ENCODE peak calls at places on chromosomes 12 and 14, in four cellular contexts. C, M, D and Y are unnamed samples. For H3K36me3, the result is how much of the 10 kb centered on the place peaks cover.

GRCh38 chr12:50088577-50089335 is 3.6 kb downstream of the SMARCD1 start:
- DNase-seq in D (peak), C (peak), M (peak), Y (peak)

GRCh38 chr12:116194935-116195431 is 82.5 kb downstream of the MED13L start:
- DNase-seq in C (no peak), M (no peak), D (no peak), Y (peak)

GRCh38 chr12:132490481-132491348 is 764 bp downstream of the FBRSL1 start:
- DNase-seq in D (peak), C (no peak), M (peak), Y (no peak)

GRCh38 chr12:51307655-51308593 is 16.1 kb downstream of the BIN2 start:
- DNase-seq in M (peak), C (no peak), D (peak), Y (no peak)

GRCh38 chr12:102966200-102966941 is 8.9 kb downstream of the ASCL1 start:
- DNase-seq in M (no peak), D (no peak), C (no peak), Y (no peak)

GRCh38 chr12:109927622-109928021 is 27.5 kb downstream of the TCHP start:
- DNase-seq in C (no peak), M (peak), D (peak), Y (no peak)

GRCh38 chr12:14367097-14367661 is 1.7 kb downstream of the ATF7IP start:
- DNase-seq in C (no peak), D (peak), M (peak), Y (peak)

GRCh38 chr12:53052419-53053222 is 2.8 kb downstream of the TNS2 start:
- DNase-seq in M (peak), D (peak), C (no peak), Y (no peak)

GRCh38 chr14:81767266-81767987 is 233.8 kb upstream of the SEL1L start:
- DNase-seq in D (no peak), M (no peak), C (no peak), Y (no peak)

GRCh38 chr12:84924956-84925355 is 12.4 kb upstream of the SLC6A15 start:
- DNase-seq in M (peak), D (no peak), C (no peak), Y (no peak)

GRCh38 chr14:37194698-37195097 is 3.0 kb upstream of the MIPOL1 start:
- DNase-seq in M (no peak), D (no peak), C (no peak), Y (no peak)

GRCh38 chr14:91415794-91416743 is 1.6 kb downstream of the CCDC88C start:
- DNase-seq in M (peak), C (no peak), D (no peak), Y (peak)

GRCh38 chr14:79294506-79294905 is 916.8 kb downstream of the DIO2 start:
- DNase-seq in C (no peak), D (no peak), M (peak), Y (no peak)

GRCh38 chr14:92794547-92794941 is 439 bp downstream of the GOLGA5 start:
- DNase-seq in D (peak), C (no peak), M (peak), Y (no peak)

GRCh38 chr12:114209852-114210251 is 196.1 kb downstream of the TBX5 start:
- DNase-seq in D (no peak), M (no peak), C (no peak), Y (no peak)

GRCh38 chr14:28770574-28770973 is 4.0 kb downstream of the FOXG1 start:
- DNase-seq in D (no peak), C (no peak), M (no peak), Y (no peak)

GRCh38 chr14:32561520-32561919 is 232.4 kb downstream of the AKAP6 start:
- DNase-seq in C (no peak), M (peak), D (peak), Y (no peak)

GRCh38 chr14:75978249-75978731 is 3.5 kb downstream of the TGFB3 start:
- DNase-seq in D (no peak), C (no peak), M (no peak), Y (no peak)

GRCh38 chr12:124348659-124349380 is 53.9 kb downstream of the RFLNA start:
- DNase-seq in M (no peak), C (no peak), D (no peak), Y (no peak)
- H3K36me3 ChIP-seq in M (under half), C (under half), D (under half), Y (under half)

GRCh38 chr12:64894827-64895475 is 70.5 kb downstream of the TBC1D30 start:
- DNase-seq in D (no peak), M (peak), C (no peak), Y (no peak)
- H3K4me2 ChIP-seq in D (no peak), M (no peak), C (no peak), Y (no peak)

GRCh38 chr14:22774011-22774706 is 7.7 kb downstream of the OXA1L start:
- DNase-seq in M (no peak), D (no peak), C (no peak), Y (no peak)
- H3K36me3 ChIP-seq in M (under half), D (under half), C (under half), Y (under half)

GRCh38 chr12:131075611-131076010 is 121.9 kb downstream of the ADGRD1 start:
- DNase-seq in C (no peak), D (no peak), M (no peak), Y (no peak)

GRCh38 chr12:131076277-131076676 is 122.6 kb downstream of the ADGRD1 start:
- DNase-seq in C (no peak), M (no peak), D (no peak), Y (no peak)

GRCh38 chr12:131072446-131073230 is 118.9 kb downstream of the ADGRD1 start:
- DNase-seq in D (no peak), C (no peak), M (no peak), Y (no peak)

GRCh38 chr12:131075194-131075593 is 121.5 kb downstream of the ADGRD1 start:
- DNase-seq in D (no peak), M (no peak), C (no peak), Y (no peak)

GRCh38 chr12:131074221-131075083 is 120.7 kb downstream of the ADGRD1 start:
- DNase-seq in D (peak), M (no peak), C (no peak), Y (no peak)
- H3K4me2 ChIP-seq in D (no peak), M (no peak), C (no peak), Y (no peak)

DNA sequence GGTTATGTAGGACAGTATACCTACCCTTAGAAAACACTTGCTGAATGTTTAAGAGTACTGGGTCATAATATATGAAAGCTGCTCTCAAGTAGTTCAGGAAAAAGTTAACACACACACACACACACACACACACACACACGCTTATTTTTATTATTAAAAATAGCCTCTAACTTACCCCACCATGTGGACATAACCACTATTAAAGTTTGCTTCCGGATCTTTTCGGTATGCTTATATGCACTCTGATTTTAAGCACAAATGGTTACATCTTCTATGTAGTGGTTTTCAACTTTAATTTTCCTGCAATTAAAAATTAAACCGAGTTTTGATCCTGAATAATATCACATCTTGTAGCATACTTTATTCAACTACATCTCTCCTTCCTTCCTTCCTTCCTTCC is 84.9 kb upstream of the TRAF3 start:
- DNase-seq in M (no peak), C (no peak), D (no peak), Y (no peak)
- H3K36me3 ChIP-seq in M (under half), C (under half), D (under half), Y (under half)